ENCODE peak calls at places on chromosome 15, in four cellular contexts. Y, H, M and U are unnamed samples. For H3K4me1 and H3K9me2, the result is how much of the 10 kb centered on the place peaks cover.

GRCh38 chr15:43270676-43271306 is 4.1 kb upstream of the TGM5 start:
- DNase-seq in Y (peak), H (no peak), M (peak), U (no peak)

GRCh38 chr15:80929689-80930088 is 59.9 kb downstream of the MESD start:
- DNase-seq in Y (no peak), H (no peak), M (no peak), U (no peak)

GRCh38 chr15:44675911-44676310 is 12.4 kb upstream of the SPG11 start:
- DNase-seq in Y (no peak), H (no peak), M (no peak), U (no peak)

GRCh38 chr15:68278345-68279217 is 1.0 kb downstream of the FEM1B start:
- DNase-seq in Y (peak), H (no peak), M (peak), U (no peak)

GRCh38 chr15:70892912-70893560 is 410 bp downstream of the LRRC49 start:
- DNase-seq in Y (peak), H (no peak), M (no peak), U (peak)

GRCh38 chr15:39583586-39584265 is 2.8 kb downstream of the THBS1 start:
- DNase-seq in Y (peak), H (no peak), M (peak), U (peak)

GRCh38 chr15:55356985-55357585 is 38.1 kb downstream of the PIGB start:
- DNase-seq in Y (no peak), H (no peak), M (no peak), U (no peak)

GRCh38 chr15:75347222-75348033 is 589 bp downstream of the NEIL1 start:
- DNase-seq in Y (peak), H (peak), M (peak), U (peak)

GRCh38 chr15:70198441-70199123 is 100.9 kb upstream of the TLE3 start:
- DNase-seq in Y (no peak), H (no peak), M (peak), U (no peak)

GRCh38 chr15:47688573-47689086 is 28.7 kb upstream of the SEMA6D start:
- DNase-seq in Y (no peak), H (no peak), M (no peak), U (no peak)
- H3K4me1 ChIP-seq in Y (under half), H (under half), M (under half), U (under half)

DNA sequence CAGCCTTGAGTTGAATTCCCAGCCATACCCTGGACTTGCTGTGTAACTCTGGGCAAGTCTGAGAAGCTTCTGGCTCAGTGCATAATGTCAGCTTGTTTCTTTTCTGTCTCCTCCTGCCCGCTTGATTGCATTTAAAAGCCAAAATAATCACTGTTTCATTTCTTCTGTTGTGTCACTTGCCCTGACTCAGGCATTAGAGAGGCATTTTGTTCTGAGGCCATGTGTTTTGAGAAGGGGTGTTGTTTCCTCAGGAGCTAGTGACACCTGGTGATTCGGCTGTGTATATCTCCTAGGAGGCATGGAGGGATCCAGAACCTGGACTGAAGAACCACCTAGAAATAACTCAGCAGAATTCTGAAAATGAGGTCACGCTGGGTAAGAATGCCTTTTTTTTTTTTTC is 16.0 kb downstream of the WDR73 start:
- DNase-seq in Y (peak), H (no peak), M (peak), U (peak)
- H3K9me2 ChIP-seq in Y (under half), H (under half), M (under half), U (under half)

GRCh38 chr15:74123131-74123429 is 7.3 kb upstream of the ISLR2 start:
- DNase-seq in Y (no peak), H (no peak), M (no peak), U (no peak)

GRCh38 chr15:74122403-74123130 is 7.8 kb upstream of the ISLR2 start:
- DNase-seq in Y (no peak), H (no peak), M (no peak), U (no peak)

GRCh38 chr15:74121858-74122257 is 8.5 kb upstream of the ISLR2 start:
- DNase-seq in Y (no peak), H (no peak), M (no peak), U (no peak)

GRCh38 chr15:74121040-74121439 is 9.3 kb upstream of the ISLR2 start:
- DNase-seq in Y (no peak), H (no peak), M (no peak), U (no peak)

DNA sequence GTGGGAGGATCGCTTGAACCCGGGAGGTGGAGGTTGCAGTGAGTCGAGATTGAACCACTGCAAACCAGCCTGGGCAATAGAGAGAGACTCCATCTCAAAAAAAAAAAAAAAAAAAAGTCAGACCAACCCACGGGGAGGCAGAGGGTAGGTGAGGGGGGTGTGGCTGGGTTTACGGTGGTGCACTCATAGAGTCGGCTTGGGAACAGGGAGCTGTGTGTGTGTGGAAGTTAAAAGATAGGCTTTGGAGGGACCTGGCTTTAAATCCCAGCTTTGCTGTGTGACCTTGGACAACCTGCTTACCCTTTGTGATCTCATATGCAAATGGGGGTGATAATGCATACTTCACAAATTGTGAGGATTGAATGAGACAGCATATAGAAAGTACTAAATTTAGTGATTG is 10.0 kb upstream of the ISLR2 start:
- DNase-seq in Y (no peak), H (no peak), M (no peak), U (no peak)
- H3K4me1 ChIP-seq in Y (under half), H (under half), M (under half), U (under half)

GRCh38 chr15:56991017-56991416 is 72.6 kb downstream of the TCF12 start:
- DNase-seq in Y (no peak), H (no peak), M (no peak), U (no peak)
- H3K9me2 ChIP-seq in Y (under half), H (under half), M (under half), U (under half)

GRCh38 chr15:25848769-25849430 is 14.2 kb downstream of the ATP10A start:
- DNase-seq in Y (no peak), H (no peak), M (no peak), U (no peak)
- H3K4me1 ChIP-seq in Y (under half), H (under half), M (under half), U (under half)

GRCh38 chr15:35701402-35702046 is 155.6 kb upstream of the DPH6 start:
- DNase-seq in Y (no peak), H (no peak), M (no peak), U (no peak)

GRCh38 chr15:35705885-35706590 is 160.1 kb upstream of the DPH6 start:
- DNase-seq in Y (no peak), H (no peak), M (no peak), U (no peak)

GRCh38 chr15:35698978-35699377 is 153.0 kb upstream of the DPH6 start:
- DNase-seq in Y (no peak), H (no peak), M (no peak), U (no peak)

GRCh38 chr15:35705030-35705884 is 159.3 kb upstream of the DPH6 start:
- DNase-seq in Y (no peak), H (no peak), M (no peak), U (no peak)

GRCh38 chr15:35702946-35703495 is 157.1 kb upstream of the DPH6 start:
- DNase-seq in Y (no peak), H (no peak), M (no peak), U (no peak)
- H3K9me2 ChIP-seq in Y (under half), H (under half), M (under half), U (under half)

GRCh38 chr15:78045189-78045588 is 32.3 kb downstream of the TBC1D2B start:
- DNase-seq in Y (no peak), H (no peak), M (no peak), U (no peak)
- H3K4me1 ChIP-seq in Y (under half), H (under half), M (under half), U (half or more)

DNA sequence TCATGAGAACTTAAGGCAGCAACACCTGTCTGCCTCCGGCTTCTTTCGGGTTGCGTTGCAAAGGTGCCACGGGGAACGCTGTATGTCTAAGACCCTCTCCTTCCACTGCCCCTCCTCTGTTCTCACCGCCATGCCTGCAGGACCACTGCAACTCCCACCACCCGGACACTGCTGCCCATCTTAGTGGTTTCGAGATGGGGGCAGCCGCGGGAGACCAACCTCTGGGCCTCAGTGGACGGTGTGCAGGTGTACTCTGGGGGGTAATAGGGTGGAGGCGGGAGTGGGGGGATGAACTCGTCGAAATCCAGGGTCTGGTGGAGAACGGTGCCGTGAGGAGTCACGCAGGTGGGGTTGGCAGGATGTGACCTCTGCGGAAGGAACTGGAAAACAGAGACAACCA is 132.8 kb downstream of the NSMCE3 start:
- DNase-seq in Y (no peak), H (no peak), M (no peak), U (no peak)
- H3K9me2 ChIP-seq in Y (under half), H (under half), M (under half), U (under half)

GRCh38 chr15:57285386-57285785 is 90.9 kb upstream of the CGNL1 start:
- DNase-seq in Y (no peak), H (no peak), M (no peak), U (no peak)
- H3K4me1 ChIP-seq in Y (under half), H (under half), M (under half), U (under half)